ENCODE peak calls at places on chromosomes 5 and 9, in eight cellular contexts. One of them, this sample, is unnamed.

GRCh38 chr9:79610019-79610760 is 38.4 kb downstream of the TLE4 start:
- DNase-seq in cardiac muscle cell: no peak
- DNase-seq in endothelial cell: no peak
- DNase-seq in AG04450: no peak
- DNase-seq in spleen: no peak
- DNase-seq in astrocyte of the spinal cord: peak; percentile 79
- DNase-seq in MCF 10A: no peak
- DNase-seq in mucosa of descending colon: no peak
- DNase-seq in this sample: no peak

GRCh38 chr9:124485201-124485600 is 22.0 kb downstream of the NR5A1 start:
- DNase-seq in MCF 10A: no peak
- DNase-seq in spleen: no peak
- DNase-seq in astrocyte of the spinal cord: no peak
- DNase-seq in endothelial cell: no peak
- DNase-seq in AG04450: no peak
- DNase-seq in cardiac muscle cell: no peak
- DNase-seq in mucosa of descending colon: no peak
- DNase-seq in this sample: no peak

GRCh38 chr9:114413909-114414308 is 26.1 kb upstream of the AKNA start:
- DNase-seq in mucosa of descending colon: no peak
- DNase-seq in astrocyte of the spinal cord: peak; percentile 95
- DNase-seq in cardiac muscle cell: peak; percentile 22
- DNase-seq in spleen: no peak
- DNase-seq in MCF 10A: no peak
- DNase-seq in AG04450: no peak
- DNase-seq in endothelial cell: no peak
- DNase-seq in this sample: no peak

GRCh38 chr9:127873886-127874285 is 3.6 kb downstream of the AK1 start:
- DNase-seq in mucosa of descending colon: peak; percentile 52
- DNase-seq in cardiac muscle cell: peak; percentile 45
- DNase-seq in endothelial cell: no peak
- DNase-seq in astrocyte of the spinal cord: peak; percentile 52
- DNase-seq in MCF 10A: peak; percentile 74
- DNase-seq in spleen: no peak
- DNase-seq in AG04450: no peak
- DNase-seq in this sample: peak; percentile 50

GRCh38 chr5:82165740-82166530 is 112.2 kb downstream of the RPS23 start:
- DNase-seq in MCF 10A: peak; percentile 94
- DNase-seq in spleen: no peak
- DNase-seq in astrocyte of the spinal cord: peak; percentile 92
- DNase-seq in cardiac muscle cell: peak; percentile 97
- DNase-seq in AG04450: peak; percentile 83
- DNase-seq in endothelial cell: peak; percentile 38
- DNase-seq in mucosa of descending colon: peak; percentile 59
- DNase-seq in this sample: no peak

GRCh38 chr5:95729115-95730010 is 1.8 kb upstream of the RHOBTB3 start:
- DNase-seq in cardiac muscle cell: no peak
- DNase-seq in endothelial cell: no peak
- DNase-seq in astrocyte of the spinal cord: no peak
- DNase-seq in AG04450: no peak
- DNase-seq in spleen: no peak
- DNase-seq in mucosa of descending colon: no peak
- DNase-seq in MCF 10A: no peak
- DNase-seq in this sample: no peak

GRCh38 chr9:87097238-87097637 is 149.9 kb upstream of the GAS1 start:
- DNase-seq in mucosa of descending colon: no peak
- DNase-seq in cardiac muscle cell: no peak
- DNase-seq in endothelial cell: no peak
- DNase-seq in spleen: no peak
- DNase-seq in MCF 10A: no peak
- DNase-seq in AG04450: no peak
- DNase-seq in astrocyte of the spinal cord: no peak
- DNase-seq in this sample: no peak

GRCh38 chr9:137049544-137050449 is 3.8 kb upstream of the NPDC1 start:
- DNase-seq in mucosa of descending colon: peak; percentile 88
- DNase-seq in spleen: no peak
- DNase-seq in cardiac muscle cell: peak; percentile 59
- DNase-seq in astrocyte of the spinal cord: peak; percentile 23
- DNase-seq in endothelial cell: peak; percentile 77
- DNase-seq in MCF 10A: peak; percentile 61
- DNase-seq in AG04450: no peak
- DNase-seq in this sample: peak; percentile 52

GRCh38 chr9:106619211-106619610 is 243.8 kb upstream of the ZNF462 start:
- DNase-seq in mucosa of descending colon: no peak
- DNase-seq in cardiac muscle cell: peak; percentile 41
- DNase-seq in AG04450: no peak
- DNase-seq in astrocyte of the spinal cord: peak; percentile 51
- DNase-seq in endothelial cell: no peak
- DNase-seq in MCF 10A: peak; percentile 18
- DNase-seq in spleen: no peak
- DNase-seq in this sample: no peak

GRCh38 chr9:96048116-96048953 is 172.8 kb downstream of the ERCC6L2 start:
- DNase-seq in AG04450: no peak
- DNase-seq in astrocyte of the spinal cord: no peak
- DNase-seq in spleen: peak; percentile 50
- DNase-seq in mucosa of descending colon: no peak
- DNase-seq in endothelial cell: no peak
- DNase-seq in MCF 10A: no peak
- DNase-seq in cardiac muscle cell: peak; percentile 75
- DNase-seq in this sample: no peak

GRCh38 chr9:94967481-94967880 is 241.0 kb downstream of the AOPEP start:
- DNase-seq in MCF 10A: no peak
- DNase-seq in astrocyte of the spinal cord: no peak
- DNase-seq in AG04450: no peak
- DNase-seq in cardiac muscle cell: no peak
- DNase-seq in mucosa of descending colon: no peak
- DNase-seq in spleen: no peak
- DNase-seq in endothelial cell: no peak
- DNase-seq in this sample: no peak

GRCh38 chr9:127637322-127637847 is 25.3 kb downstream of the STXBP1 start:
- DNase-seq in mucosa of descending colon: peak; percentile 54
- DNase-seq in cardiac muscle cell: peak; percentile 90
- DNase-seq in MCF 10A: peak; percentile 87
- DNase-seq in AG04450: peak; percentile 56
- DNase-seq in astrocyte of the spinal cord: peak; percentile 51
- DNase-seq in endothelial cell: no peak
- DNase-seq in spleen: no peak
- DNase-seq in this sample: no peak

GRCh38 chr5:35158627-35159369 is 71.5 kb downstream of the PRLR start:
- DNase-seq in MCF 10A: no peak
- DNase-seq in endothelial cell: no peak
- DNase-seq in astrocyte of the spinal cord: no peak
- DNase-seq in mucosa of descending colon: no peak
- DNase-seq in AG04450: no peak
- DNase-seq in spleen: no peak
- DNase-seq in cardiac muscle cell: peak; percentile 42
- DNase-seq in this sample: no peak
- TF ChIP-seq CTCF in MCF 10A: no peak
- TF ChIP-seq CTCF in endothelial cell: no peak
- TF ChIP-seq CTCF in astrocyte of the spinal cord: no peak
- TF ChIP-seq CTCF in mucosa of descending colon: no peak
- TF ChIP-seq CTCF in AG04450: no peak
- TF ChIP-seq CTCF in spleen: no peak
- TF ChIP-seq CTCF in cardiac muscle cell: no peak
- TF ChIP-seq CTCF in this sample: no peak

GRCh38 chr5:134541736-134542376 is 16.4 kb downstream of the JADE2 start:
- DNase-seq in mucosa of descending colon: peak; percentile 44
- DNase-seq in MCF 10A: peak; percentile 35
- DNase-seq in astrocyte of the spinal cord: peak; percentile 46
- DNase-seq in cardiac muscle cell: peak; percentile 81
- DNase-seq in endothelial cell: peak; percentile 79
- DNase-seq in spleen: no peak
- DNase-seq in AG04450: no peak
- DNase-seq in this sample: no peak

GRCh38 chr5:134547579-134547978 is 22.1 kb downstream of the JADE2 start:
- DNase-seq in spleen: no peak
- DNase-seq in MCF 10A: peak; percentile 91
- DNase-seq in AG04450: peak; percentile 81
- DNase-seq in endothelial cell: no peak
- DNase-seq in mucosa of descending colon: no peak
- DNase-seq in astrocyte of the spinal cord: peak; percentile 83
- DNase-seq in cardiac muscle cell: peak; percentile 88
- DNase-seq in this sample: no peak

GRCh38 chr5:134543820-134544692 is 18.6 kb downstream of the JADE2 start:
- DNase-seq in endothelial cell: no peak
- DNase-seq in AG04450: no peak
- DNase-seq in MCF 10A: no peak
- DNase-seq in mucosa of descending colon: no peak
- DNase-seq in astrocyte of the spinal cord: no peak
- DNase-seq in spleen: peak; percentile 90
- DNase-seq in cardiac muscle cell: no peak
- DNase-seq in this sample: no peak

GRCh38 chr5:134547999-134548626 is 22.6 kb downstream of the JADE2 start:
- DNase-seq in astrocyte of the spinal cord: no peak
- DNase-seq in endothelial cell: no peak
- DNase-seq in mucosa of descending colon: no peak
- DNase-seq in AG04450: no peak
- DNase-seq in MCF 10A: no peak
- DNase-seq in spleen: no peak
- DNase-seq in cardiac muscle cell: no peak
- DNase-seq in this sample: no peak

DNA sequence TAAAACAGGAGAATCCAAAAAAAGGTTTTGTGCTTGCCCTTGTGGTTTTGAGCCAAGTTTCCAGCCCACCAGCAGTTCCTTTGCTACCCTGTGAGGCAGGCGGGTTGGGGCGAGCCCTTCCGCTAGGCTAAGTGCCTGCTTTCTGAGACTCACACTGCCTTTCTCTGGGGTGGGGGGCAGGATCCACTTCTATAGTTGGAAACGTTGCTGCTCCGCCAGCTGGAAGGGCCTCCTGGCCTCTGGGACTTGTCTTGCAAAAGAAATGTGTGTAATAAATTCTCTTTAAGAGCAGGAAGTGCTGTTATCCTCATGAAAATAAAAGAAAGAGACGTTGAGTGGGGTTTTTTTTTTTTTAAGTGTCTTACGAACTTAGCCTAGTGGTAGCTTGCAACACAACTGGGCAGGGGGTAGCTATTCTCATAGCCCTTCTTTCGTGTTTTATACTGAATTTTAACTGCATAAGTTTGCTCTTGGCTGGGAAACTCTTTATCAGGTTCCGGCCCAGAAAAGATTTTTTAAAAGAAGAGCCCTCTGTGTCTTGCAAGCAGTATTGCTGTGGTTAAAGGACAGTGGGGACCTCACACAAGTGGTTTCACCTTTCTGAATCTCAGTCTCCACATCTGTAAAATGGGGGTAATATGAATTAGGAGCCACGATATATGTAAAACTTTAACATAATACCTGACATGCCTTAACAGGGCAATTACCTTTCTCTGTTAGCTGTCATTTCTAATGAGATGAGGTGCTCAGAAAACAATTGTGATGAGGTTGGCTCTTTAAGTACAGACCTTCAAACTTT is 19.8 kb downstream of the JADE2 start:
- DNase-seq in spleen: peak; percentile 85
- DNase-seq in cardiac muscle cell: peak; percentile 81
- DNase-seq in astrocyte of the spinal cord: no peak
- DNase-seq in MCF 10A: no peak
- DNase-seq in mucosa of descending colon: peak; percentile 44
- DNase-seq in endothelial cell: no peak
- DNase-seq in AG04450: no peak
- DNase-seq in this sample: no peak
- TF ChIP-seq CTCF in spleen: peak; percentile 5
- TF ChIP-seq CTCF in cardiac muscle cell: no peak
- TF ChIP-seq CTCF in astrocyte of the spinal cord: no peak
- TF ChIP-seq CTCF in MCF 10A: no peak
- TF ChIP-seq CTCF in mucosa of descending colon: no peak
- TF ChIP-seq CTCF in endothelial cell: no peak
- TF ChIP-seq CTCF in AG04450: no peak
- TF ChIP-seq CTCF in this sample: no peak

GRCh38 chr5:116032094-116032517 is at the start of gene ARL14EPL:
- DNase-seq in AG04450: peak; percentile 52
- DNase-seq in MCF 10A: peak; percentile 88
- DNase-seq in cardiac muscle cell: peak; percentile 93
- DNase-seq in spleen: no peak
- DNase-seq in endothelial cell: no peak
- DNase-seq in astrocyte of the spinal cord: peak; percentile 90
- DNase-seq in mucosa of descending colon: no peak
- DNase-seq in this sample: peak; percentile 27
- TF ChIP-seq CTCF in AG04450: peak; percentile 53
- TF ChIP-seq CTCF in MCF 10A: peak; percentile 15
- TF ChIP-seq CTCF in cardiac muscle cell: peak; percentile 49
- TF ChIP-seq CTCF in spleen: no peak
- TF ChIP-seq CTCF in endothelial cell: no peak
- TF ChIP-seq CTCF in astrocyte of the spinal cord: peak; percentile 49
- TF ChIP-seq CTCF in mucosa of descending colon: no peak
- TF ChIP-seq CTCF in this sample: no peak

GRCh38 chr9:34333836-34334235 is 4.5 kb downstream of the NUDT2 start:
- DNase-seq in MCF 10A: no peak
- DNase-seq in spleen: no peak
- DNase-seq in cardiac muscle cell: no peak
- DNase-seq in endothelial cell: no peak
- DNase-seq in astrocyte of the spinal cord: no peak
- DNase-seq in mucosa of descending colon: no peak
- DNase-seq in AG04450: no peak
- DNase-seq in this sample: no peak

GRCh38 chr9:34334916-34335315 is 5.5 kb downstream of the NUDT2 start:
- DNase-seq in cardiac muscle cell: no peak
- DNase-seq in AG04450: no peak
- DNase-seq in MCF 10A: no peak
- DNase-seq in mucosa of descending colon: no peak
- DNase-seq in spleen: no peak
- DNase-seq in endothelial cell: no peak
- DNase-seq in astrocyte of the spinal cord: no peak
- DNase-seq in this sample: no peak

GRCh38 chr9:34331191-34331590 is 1.8 kb downstream of the NUDT2 start:
- DNase-seq in endothelial cell: no peak
- DNase-seq in spleen: no peak
- DNase-seq in AG04450: no peak
- DNase-seq in cardiac muscle cell: no peak
- DNase-seq in astrocyte of the spinal cord: no peak
- DNase-seq in mucosa of descending colon: no peak
- DNase-seq in MCF 10A: no peak
- DNase-seq in this sample: no peak

GRCh38 chr9:34334337-34334824 is 5.0 kb downstream of the NUDT2 start:
- DNase-seq in MCF 10A: no peak
- DNase-seq in mucosa of descending colon: no peak
- DNase-seq in spleen: no peak
- DNase-seq in cardiac muscle cell: peak; percentile 25
- DNase-seq in endothelial cell: no peak
- DNase-seq in AG04450: no peak
- DNase-seq in astrocyte of the spinal cord: no peak
- DNase-seq in this sample: no peak

DNA sequence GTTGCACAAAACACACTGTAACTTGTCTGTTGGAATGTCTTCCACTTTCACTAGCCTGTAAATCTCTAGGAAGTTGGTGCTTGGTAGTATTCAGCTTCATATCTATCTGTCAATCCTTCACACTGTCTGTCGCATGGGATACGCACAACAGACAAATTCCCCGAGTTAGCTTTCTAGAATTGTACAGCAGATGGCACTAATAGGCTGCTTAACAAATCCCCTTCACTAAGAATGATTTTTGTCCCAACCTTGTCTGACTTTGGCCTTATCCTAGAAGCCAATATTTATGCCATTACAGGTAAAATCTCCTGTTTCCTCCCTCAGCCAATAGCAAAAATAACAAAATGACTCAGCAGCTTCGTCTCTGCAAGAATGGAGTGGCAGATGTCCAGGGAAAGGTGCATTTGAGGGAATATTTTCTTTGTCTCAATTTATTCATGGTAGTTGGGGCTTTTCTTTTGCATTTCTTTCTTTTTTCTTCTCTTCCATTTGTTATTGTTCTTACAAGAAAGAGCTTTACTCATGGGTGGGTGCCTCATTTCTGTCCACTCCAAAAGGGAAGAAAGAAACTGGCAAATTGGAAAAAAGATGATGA is 3.1 kb downstream of the NUDT2 start:
- DNase-seq in astrocyte of the spinal cord: peak; percentile 46
- DNase-seq in MCF 10A: peak; percentile 56
- DNase-seq in spleen: no peak
- DNase-seq in endothelial cell: peak; percentile 31
- DNase-seq in mucosa of descending colon: peak; percentile 49
- DNase-seq in cardiac muscle cell: peak; percentile 67
- DNase-seq in AG04450: no peak
- DNase-seq in this sample: no peak
- TF ChIP-seq CTCF in astrocyte of the spinal cord: peak; percentile 60
- TF ChIP-seq CTCF in MCF 10A: peak; percentile 47
- TF ChIP-seq CTCF in spleen: peak; percentile 37
- TF ChIP-seq CTCF in endothelial cell: no peak
- TF ChIP-seq CTCF in mucosa of descending colon: no peak
- TF ChIP-seq CTCF in cardiac muscle cell: peak; percentile 61
- TF ChIP-seq CTCF in AG04450: peak; percentile 58
- TF ChIP-seq CTCF in this sample: no peak

This sample was measured in omental fat pad.